ENCODE peak calls at places on chromosomes 6 and 20, in six cellular contexts. One of them, this sample, is unnamed.

GRCh38 chr6:160974304-160974771 is 17.2 kb upstream of the MAP3K4 start:
- DNase-seq in mammary epithelial cell: peak
- DNase-seq in thoracic aorta: no peak
- DNase-seq in WTC11: no peak
- DNase-seq in H1: no peak
- DNase-seq in upper lobe of left lung: no peak
- DNase-seq in this sample: no peak

GRCh38 chr20:2331092-2331491 is 35.3 kb downstream of the TGM3 start:
- DNase-seq in upper lobe of left lung: no peak
- DNase-seq in WTC11: no peak
- DNase-seq in H1: no peak
- DNase-seq in mammary epithelial cell: no peak
- DNase-seq in thoracic aorta: no peak
- DNase-seq in this sample: no peak

GRCh38 chr6:41836022-41836659 is 48.6 kb downstream of the TOMM6 start:
- DNase-seq in upper lobe of left lung: no peak
- DNase-seq in mammary epithelial cell: peak
- DNase-seq in thoracic aorta: no peak
- DNase-seq in WTC11: no peak
- DNase-seq in H1: no peak
- DNase-seq in this sample: no peak

GRCh38 chr6:151609146-151609962 is 115.5 kb downstream of the CCDC170 start:
- DNase-seq in upper lobe of left lung: no peak
- DNase-seq in thoracic aorta: no peak
- DNase-seq in H1: no peak
- DNase-seq in mammary epithelial cell: no peak
- DNase-seq in WTC11: no peak
- DNase-seq in this sample: no peak

GRCh38 chr20:52972965-52973819 is 1.0 kb downstream of the TSHZ2 start:
- DNase-seq in WTC11: peak
- DNase-seq in mammary epithelial cell: peak
- DNase-seq in H1: peak
- DNase-seq in thoracic aorta: no peak
- DNase-seq in upper lobe of left lung: peak
- DNase-seq in this sample: peak

GRCh38 chr20:51481311-51481997 is 61.1 kb downstream of the NFATC2 start:
- DNase-seq in WTC11: no peak
- DNase-seq in upper lobe of left lung: peak
- DNase-seq in H1: no peak
- DNase-seq in thoracic aorta: no peak
- DNase-seq in mammary epithelial cell: no peak
- DNase-seq in this sample: no peak

GRCh38 chr6:138001750-138002349 is 105.4 kb downstream of the PERP start:
- DNase-seq in H1: peak
- DNase-seq in thoracic aorta: peak
- DNase-seq in WTC11: peak
- DNase-seq in upper lobe of left lung: no peak
- DNase-seq in mammary epithelial cell: peak
- DNase-seq in this sample: no peak

GRCh38 chr6:155014715-155015300 is 19.7 kb downstream of the TIAM2 start:
- DNase-seq in mammary epithelial cell: no peak
- DNase-seq in WTC11: no peak
- DNase-seq in H1: no peak
- DNase-seq in upper lobe of left lung: no peak
- DNase-seq in thoracic aorta: no peak
- DNase-seq in this sample: no peak

GRCh38 chr20:24942679-24943078 is 6.4 kb upstream of the CST7 start:
- DNase-seq in WTC11: no peak
- DNase-seq in H1: peak
- DNase-seq in thoracic aorta: no peak
- DNase-seq in upper lobe of left lung: no peak
- DNase-seq in mammary epithelial cell: no peak
- DNase-seq in this sample: no peak
- TF ChIP-seq CTCF in WTC11: no peak
- TF ChIP-seq CTCF in H1: no peak
- TF ChIP-seq CTCF in thoracic aorta: no peak
- TF ChIP-seq CTCF in upper lobe of left lung: no peak
- TF ChIP-seq CTCF in mammary epithelial cell: no peak
- TF ChIP-seq CTCF in this sample: no peak

GRCh38 chr6:145457556-145457955 is 277.8 kb downstream of the EPM2A start:
- DNase-seq in WTC11: no peak
- DNase-seq in mammary epithelial cell: no peak
- DNase-seq in upper lobe of left lung: no peak
- DNase-seq in thoracic aorta: no peak
- DNase-seq in H1: no peak
- DNase-seq in this sample: no peak

GRCh38 chr6:145454006-145454405 is 281.3 kb downstream of the EPM2A start:
- DNase-seq in WTC11: no peak
- DNase-seq in upper lobe of left lung: no peak
- DNase-seq in thoracic aorta: no peak
- DNase-seq in H1: no peak
- DNase-seq in mammary epithelial cell: no peak
- DNase-seq in this sample: no peak

GRCh38 chr6:145453376-145453775 is 281.9 kb downstream of the EPM2A start:
- DNase-seq in mammary epithelial cell: no peak
- DNase-seq in thoracic aorta: no peak
- DNase-seq in upper lobe of left lung: no peak
- DNase-seq in H1: no peak
- DNase-seq in WTC11: no peak
- DNase-seq in this sample: no peak
- TF ChIP-seq CTCF in mammary epithelial cell: peak
- TF ChIP-seq CTCF in thoracic aorta: no peak
- TF ChIP-seq CTCF in upper lobe of left lung: no peak
- TF ChIP-seq CTCF in H1: no peak
- TF ChIP-seq CTCF in WTC11: peak
- TF ChIP-seq CTCF in this sample: peak

GRCh38 chr20:23995905-23996666 is 7.5 kb upstream of the GGTLC1 start:
- DNase-seq in mammary epithelial cell: peak
- DNase-seq in WTC11: no peak
- DNase-seq in H1: no peak
- DNase-seq in upper lobe of left lung: no peak
- DNase-seq in thoracic aorta: no peak
- DNase-seq in this sample: no peak
- TF ChIP-seq CTCF in mammary epithelial cell: peak
- TF ChIP-seq CTCF in WTC11: peak
- TF ChIP-seq CTCF in H1: no peak
- TF ChIP-seq CTCF in upper lobe of left lung: peak
- TF ChIP-seq CTCF in thoracic aorta: peak
- TF ChIP-seq CTCF in this sample: peak

DNA sequence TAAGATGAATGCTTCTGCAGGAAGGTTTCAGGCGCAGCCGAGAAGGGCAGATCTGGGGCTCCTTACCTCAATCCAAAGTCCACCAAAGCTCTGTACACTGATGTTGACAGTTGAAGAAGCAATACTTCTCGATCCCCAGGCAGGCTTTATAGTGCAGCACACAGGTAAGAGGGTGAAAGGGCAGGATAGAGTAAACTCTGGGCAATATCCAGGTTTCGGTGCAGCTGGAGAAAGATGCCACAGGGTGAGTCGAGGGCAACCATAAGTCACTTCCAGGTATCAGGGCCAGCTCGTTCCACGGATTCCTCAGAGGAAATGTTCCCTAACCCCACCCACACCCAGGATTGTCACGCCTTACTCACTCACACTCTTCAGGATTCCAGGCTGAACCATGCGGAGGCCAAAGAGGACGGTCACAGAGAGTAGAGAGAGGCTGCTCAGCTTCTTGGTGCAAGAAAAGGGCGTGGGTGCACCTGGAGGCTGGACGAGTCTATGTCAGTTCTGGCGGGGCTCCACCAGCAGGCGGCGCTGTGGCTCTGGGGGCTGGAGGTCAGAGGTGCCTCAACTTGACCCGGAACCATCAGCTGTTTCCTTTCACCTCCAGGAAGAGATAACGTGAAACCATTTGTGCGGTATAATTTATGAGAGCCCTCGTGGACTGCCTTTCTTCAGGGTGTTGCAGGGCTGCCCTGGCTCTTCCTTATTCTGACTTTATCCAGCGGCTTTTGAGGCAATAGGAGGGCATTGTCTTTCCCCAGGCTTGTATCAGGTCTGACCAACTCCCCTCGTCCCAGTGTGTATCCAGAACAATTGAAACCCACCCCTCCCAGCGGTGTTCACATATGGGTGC is 14.4 kb upstream of the WFDC12 start:
- DNase-seq in thoracic aorta: no peak
- DNase-seq in mammary epithelial cell: peak
- DNase-seq in WTC11: peak
- DNase-seq in upper lobe of left lung: peak
- DNase-seq in H1: peak
- DNase-seq in this sample: peak
- TF ChIP-seq CTCF in thoracic aorta: peak
- TF ChIP-seq CTCF in mammary epithelial cell: peak
- TF ChIP-seq CTCF in WTC11: peak
- TF ChIP-seq CTCF in upper lobe of left lung: peak
- TF ChIP-seq CTCF in H1: peak
- TF ChIP-seq CTCF in this sample: peak

GRCh38 chr6:816510-817084 is 123.7 kb upstream of the EXOC2 start:
- DNase-seq in H1: no peak
- DNase-seq in thoracic aorta: no peak
- DNase-seq in mammary epithelial cell: no peak
- DNase-seq in upper lobe of left lung: no peak
- DNase-seq in WTC11: no peak
- DNase-seq in this sample: no peak

GRCh38 chr6:818191-818590 is 125.3 kb upstream of the EXOC2 start:
- DNase-seq in WTC11: no peak
- DNase-seq in thoracic aorta: no peak
- DNase-seq in H1: no peak
- DNase-seq in mammary epithelial cell: peak
- DNase-seq in upper lobe of left lung: no peak
- DNase-seq in this sample: no peak

GRCh38 chr6:814378-815347 is 121.7 kb upstream of the EXOC2 start:
- DNase-seq in thoracic aorta: no peak
- DNase-seq in H1: no peak
- DNase-seq in upper lobe of left lung: no peak
- DNase-seq in WTC11: no peak
- DNase-seq in mammary epithelial cell: no peak
- DNase-seq in this sample: no peak

GRCh38 chr6:811806-812205 is 118.9 kb upstream of the EXOC2 start:
- DNase-seq in thoracic aorta: no peak
- DNase-seq in H1: no peak
- DNase-seq in upper lobe of left lung: no peak
- DNase-seq in mammary epithelial cell: no peak
- DNase-seq in WTC11: no peak
- DNase-seq in this sample: no peak

GRCh38 chr6:815348-815738 is 122.4 kb upstream of the EXOC2 start:
- DNase-seq in H1: no peak
- DNase-seq in WTC11: peak
- DNase-seq in upper lobe of left lung: no peak
- DNase-seq in thoracic aorta: no peak
- DNase-seq in mammary epithelial cell: no peak
- DNase-seq in this sample: no peak
- TF ChIP-seq CTCF in H1: peak
- TF ChIP-seq CTCF in WTC11: no peak
- TF ChIP-seq CTCF in upper lobe of left lung: no peak
- TF ChIP-seq CTCF in thoracic aorta: no peak
- TF ChIP-seq CTCF in mammary epithelial cell: no peak
- TF ChIP-seq CTCF in this sample: peak